ENCODE peak calls at places on chromosomes 13 and 19, in five cellular contexts. One of them, this sample, is unnamed.

GRCh38 chr19:38977445-38978314 is 2.1 kb upstream of the FBXO17 start:
- DNase-seq in stomach: no peak
- DNase-seq in progenitor cell of endocrine pancreas: no peak
- DNase-seq in HEK293T: no peak
- DNase-seq in CD8-positive, alpha-beta memory T cell: no peak
- DNase-seq in this sample: no peak

GRCh38 chr19:16627194-16627927 is 643 bp downstream of the MED26 start:
- DNase-seq in stomach: no peak
- DNase-seq in CD8-positive, alpha-beta memory T cell: no peak
- DNase-seq in HEK293T: no peak
- DNase-seq in progenitor cell of endocrine pancreas: no peak
- DNase-seq in this sample: no peak

GRCh38 chr13:50676602-50677001 is 166.9 kb downstream of the DLEU7 start:
- DNase-seq in CD8-positive, alpha-beta memory T cell: no peak
- DNase-seq in HEK293T: no peak
- DNase-seq in stomach: no peak
- DNase-seq in progenitor cell of endocrine pancreas: no peak
- DNase-seq in this sample: no peak

GRCh38 chr13:45333973-45334922 is 6.7 kb downstream of the TPT1 start:
- DNase-seq in HEK293T: no peak
- DNase-seq in stomach: no peak
- DNase-seq in progenitor cell of endocrine pancreas: no peak
- DNase-seq in CD8-positive, alpha-beta memory T cell: peak; percentile 21
- DNase-seq in this sample: peak; percentile 31

GRCh38 chr13:110390572-110390971 is 83.5 kb downstream of the COL4A2 start:
- DNase-seq in HEK293T: no peak
- DNase-seq in stomach: no peak
- DNase-seq in CD8-positive, alpha-beta memory T cell: no peak
- DNase-seq in progenitor cell of endocrine pancreas: no peak
- DNase-seq in this sample: no peak

GRCh38 chr13:113129921-113130750 is 7.5 kb downstream of the F10 start:
- DNase-seq in progenitor cell of endocrine pancreas: peak; percentile 7
- DNase-seq in HEK293T: no peak
- DNase-seq in CD8-positive, alpha-beta memory T cell: no peak
- DNase-seq in stomach: peak; percentile 21
- DNase-seq in this sample: no peak

GRCh38 chr19:56314018-56314583 is 538 bp downstream of the ZSCAN5A start:
- DNase-seq in HEK293T: peak; percentile 11
- DNase-seq in stomach: no peak
- DNase-seq in progenitor cell of endocrine pancreas: no peak
- DNase-seq in CD8-positive, alpha-beta memory T cell: peak; percentile 3
- DNase-seq in this sample: no peak

GRCh38 chr13:105773887-105774538 is 761.4 kb downstream of the EFNB2 start:
- DNase-seq in progenitor cell of endocrine pancreas: no peak
- DNase-seq in HEK293T: no peak
- DNase-seq in stomach: no peak
- DNase-seq in CD8-positive, alpha-beta memory T cell: no peak
- DNase-seq in this sample: no peak

GRCh38 chr13:99386911-99387788 is 80.0 kb upstream of the GPR183 start:
- DNase-seq in stomach: peak; percentile 46
- DNase-seq in progenitor cell of endocrine pancreas: peak; percentile 24
- DNase-seq in HEK293T: peak; percentile 62
- DNase-seq in CD8-positive, alpha-beta memory T cell: peak; percentile 69
- DNase-seq in this sample: peak; percentile 64

GRCh38 chr13:101714195-101714594 is 261.7 kb downstream of the ITGBL1 start:
- DNase-seq in HEK293T: no peak
- DNase-seq in CD8-positive, alpha-beta memory T cell: no peak
- DNase-seq in stomach: no peak
- DNase-seq in progenitor cell of endocrine pancreas: no peak
- DNase-seq in this sample: no peak

GRCh38 chr19:49689133-49690072 is at the start of gene ADM5:
- DNase-seq in HEK293T: no peak
- DNase-seq in CD8-positive, alpha-beta memory T cell: no peak
- DNase-seq in progenitor cell of endocrine pancreas: peak; percentile 60
- DNase-seq in stomach: peak; percentile 77
- DNase-seq in this sample: no peak

GRCh38 chr19:12224676-12225075 is 61.8 kb downstream of the ZNF136 start:
- DNase-seq in stomach: no peak
- DNase-seq in HEK293T: no peak
- DNase-seq in progenitor cell of endocrine pancreas: no peak
- DNase-seq in CD8-positive, alpha-beta memory T cell: no peak
- DNase-seq in this sample: no peak

GRCh38 chr13:24995225-24995804 is 100.6 kb upstream of the PABPC3 start:
- DNase-seq in stomach: peak; percentile 52
- DNase-seq in progenitor cell of endocrine pancreas: peak; percentile 41
- DNase-seq in HEK293T: peak; percentile 57
- DNase-seq in CD8-positive, alpha-beta memory T cell: peak; percentile 27
- DNase-seq in this sample: peak; percentile 32

GRCh38 chr19:41303941-41304340 is 6.0 kb upstream of the CCDC97 start:
- DNase-seq in HEK293T: no peak
- DNase-seq in stomach: no peak
- DNase-seq in CD8-positive, alpha-beta memory T cell: peak; percentile 33
- DNase-seq in progenitor cell of endocrine pancreas: no peak
- DNase-seq in this sample: no peak

GRCh38 chr13:100724568-100724967 is 50.0 kb upstream of the TMTC4 start:
- DNase-seq in stomach: no peak
- DNase-seq in progenitor cell of endocrine pancreas: no peak
- DNase-seq in CD8-positive, alpha-beta memory T cell: no peak
- DNase-seq in HEK293T: no peak
- DNase-seq in this sample: no peak

GRCh38 chr13:106306748-106307277 is 228.6 kb downstream of the EFNB2 start:
- DNase-seq in stomach: no peak
- DNase-seq in progenitor cell of endocrine pancreas: no peak
- DNase-seq in CD8-positive, alpha-beta memory T cell: no peak
- DNase-seq in HEK293T: no peak
- DNase-seq in this sample: no peak

GRCh38 chr13:79799466-79799865 is 318.5 kb downstream of the NDFIP2 start:
- DNase-seq in CD8-positive, alpha-beta memory T cell: no peak
- DNase-seq in stomach: no peak
- DNase-seq in HEK293T: no peak
- DNase-seq in progenitor cell of endocrine pancreas: no peak
- DNase-seq in this sample: no peak

GRCh38 chr19:12799723-12800343 is 1.8 kb downstream of the PRDX2 start:
- DNase-seq in CD8-positive, alpha-beta memory T cell: no peak
- DNase-seq in HEK293T: no peak
- DNase-seq in progenitor cell of endocrine pancreas: no peak
- DNase-seq in stomach: no peak
- DNase-seq in this sample: no peak

GRCh38 chr13:98233127-98233526 is 56.1 kb upstream of the RNF113B start:
- DNase-seq in CD8-positive, alpha-beta memory T cell: no peak
- DNase-seq in progenitor cell of endocrine pancreas: no peak
- DNase-seq in HEK293T: no peak
- DNase-seq in stomach: no peak
- DNase-seq in this sample: no peak

GRCh38 chr13:45511310-45512147 is 46.8 kb downstream of the COG3 start:
- DNase-seq in HEK293T: peak; percentile 63
- DNase-seq in stomach: no peak
- DNase-seq in CD8-positive, alpha-beta memory T cell: no peak
- DNase-seq in progenitor cell of endocrine pancreas: no peak
- DNase-seq in this sample: no peak

GRCh38 chr13:40922437-40923040 is 96.6 kb downstream of the ELF1 start:
- DNase-seq in CD8-positive, alpha-beta memory T cell: no peak
- DNase-seq in progenitor cell of endocrine pancreas: no peak
- DNase-seq in stomach: no peak
- DNase-seq in HEK293T: peak; percentile 8
- DNase-seq in this sample: no peak

GRCh38 chr13:30463820-30464495 is 1.8 kb downstream of the HMGB1 start:
- DNase-seq in HEK293T: no peak
- DNase-seq in progenitor cell of endocrine pancreas: no peak
- DNase-seq in CD8-positive, alpha-beta memory T cell: peak; percentile 55
- DNase-seq in stomach: peak; percentile 61
- DNase-seq in this sample: peak; percentile 58

GRCh38 chr13:107642841-107643240 is 572.5 kb downstream of the LIG4 start:
- DNase-seq in HEK293T: no peak
- DNase-seq in progenitor cell of endocrine pancreas: no peak
- DNase-seq in stomach: no peak
- DNase-seq in CD8-positive, alpha-beta memory T cell: no peak
- DNase-seq in this sample: no peak

GRCh38 chr13:50122465-50122864 is 107.2 kb downstream of the KCNRG start:
- DNase-seq in CD8-positive, alpha-beta memory T cell: no peak
- DNase-seq in HEK293T: no peak
- DNase-seq in stomach: no peak
- DNase-seq in progenitor cell of endocrine pancreas: no peak
- DNase-seq in this sample: no peak